ENCODE peak calls at places on chromosomes 6 and 20, in eight cellular contexts. A, Y, P, C, T, N, H and Z are unnamed samples. For H3K79me2 and H3K4me1, the result is how much of the 10 kb centered on the place peaks cover.

GRCh38 chr6:12208190-12208589 is 82.0 kb upstream of the EDN1 start:
- DNase-seq in Y (no peak), N (no peak), H (no peak), P (no peak), C (peak), T (no peak), A (no peak), Z (peak)

GRCh38 chr6:126682440-126682839 is 342.5 kb downstream of the CENPW start:
- DNase-seq in C (peak), P (no peak), H (no peak), Y (no peak), T (no peak), A (no peak), N (no peak), Z (no peak)

GRCh38 chr6:44666324-44666723 is 278.8 kb downstream of the CDC5L start:
- DNase-seq in H (no peak), T (no peak), Y (no peak), C (no peak), A (no peak), N (no peak), P (no peak), Z (no peak)

GRCh38 chr6:42692151-42692911 is 30.1 kb downstream of the PRPH2 start:
- DNase-seq in P (no peak), T (no peak), Y (no peak), C (peak), N (no peak), H (no peak), A (no peak), Z (peak)

GRCh38 chr6:132190097-132190814 is 211.0 kb downstream of the MOXD1 start:
- DNase-seq in H (peak), A (no peak), C (peak), N (no peak), P (no peak), Y (no peak), T (no peak), Z (no peak)

GRCh38 chr6:139290787-139291294 is 957 bp downstream of the TXLNB start:
- DNase-seq in H (peak), Y (peak), T (no peak), A (no peak), P (no peak), C (peak), N (peak), Z (no peak)

GRCh38 chr20:2220298-2220697 is 75.5 kb upstream of the TGM3 start:
- DNase-seq in P (no peak), H (peak), C (no peak), T (no peak), Y (no peak), A (no peak), N (no peak), Z (no peak)

GRCh38 chr6:71879016-71879415 is 7.3 kb upstream of the RIMS1 start:
- DNase-seq in A (no peak), N (no peak), Y (no peak), P (no peak), H (no peak), T (no peak), C (peak), Z (no peak)

GRCh38 chr6:156839591-156840001 is 62.4 kb downstream of the ARID1B start:
- DNase-seq in P (no peak), H (no peak), Y (no peak), T (no peak), C (peak), N (no peak), A (no peak), Z (no peak)

GRCh38 chr6:150001295-150001990 is 23.9 kb downstream of the RAET1L start:
- DNase-seq in A (no peak), N (no peak), T (no peak), C (no peak), P (no peak), Y (no peak), H (no peak), Z (no peak)

GRCh38 chr6:134621858-134622257 is 303.9 kb upstream of the SGK1 start:
- DNase-seq in H (no peak), N (no peak), A (no peak), P (peak), C (peak), Y (no peak), T (no peak), Z (peak)

GRCh38 chr6:23559587-23560343 is 566.2 kb upstream of the NRSN1 start:
- DNase-seq in C (no peak), H (no peak), P (no peak), T (peak), N (no peak), Y (no peak), A (peak), Z (no peak)

GRCh38 chr20:61919675-61920365 is 145.9 kb downstream of the TAF4 start:
- DNase-seq in T (no peak), C (no peak), A (no peak), P (no peak), Y (no peak), H (no peak), N (no peak), Z (no peak)

GRCh38 chr20:63082308-63082938 is 75.7 kb upstream of the BHLHE23 start:
- DNase-seq in P (no peak), N (peak), C (peak), A (peak), T (peak), H (peak), Y (peak), Z (no peak)

DNA sequence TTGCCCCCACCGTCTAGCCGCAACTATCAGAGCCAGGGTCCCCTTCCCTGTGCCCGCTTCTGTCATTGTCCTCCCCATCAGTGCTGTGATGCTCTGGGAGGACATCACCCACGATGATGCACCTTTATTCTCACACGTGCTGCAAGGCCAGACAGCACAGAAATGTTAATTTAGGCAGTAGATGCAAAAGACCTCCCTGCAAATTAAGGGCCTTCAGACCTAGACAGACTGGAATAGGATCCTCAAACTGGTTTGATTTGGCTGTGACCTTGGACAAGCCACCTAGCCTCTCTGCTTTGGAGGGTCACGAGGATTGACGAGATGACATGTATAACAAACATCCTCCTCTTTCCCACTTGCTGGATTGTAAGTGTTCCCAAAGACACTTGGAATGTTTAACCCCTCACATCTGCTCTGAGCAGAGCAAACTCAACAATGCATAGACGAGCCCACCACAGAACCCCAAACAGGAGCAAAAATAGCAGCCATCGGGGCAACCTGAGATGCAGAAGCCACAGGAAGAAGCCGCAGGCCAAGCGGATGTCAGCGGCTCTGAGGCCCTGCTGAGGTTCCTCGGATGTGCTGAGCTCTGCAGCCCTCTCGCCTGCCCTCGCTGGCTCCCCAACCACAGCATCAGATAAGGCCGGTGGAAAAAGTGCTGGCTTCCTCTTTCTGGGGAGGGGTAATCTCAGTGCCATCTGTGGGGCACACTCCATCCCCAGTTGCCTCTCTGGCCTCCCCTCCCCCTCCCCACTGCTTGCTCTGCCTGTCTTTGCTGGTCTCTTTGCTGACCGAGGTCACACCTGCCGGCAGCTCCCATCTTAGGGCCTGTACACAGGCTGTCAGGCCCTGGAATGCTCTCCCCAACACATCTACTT is 35.3 kb downstream of the TOX2 start:
- DNase-seq in C (no peak), H (peak), Y (peak), P (no peak), T (no peak), N (peak), A (no peak), Z (peak)
- H3K79me2 ChIP-seq in C (under half), H (half or more), Y (under half), P (under half), T (under half), N (under half), A (under half), Z (half or more)

GRCh38 chr20:50695144-50695872 is 4.0 kb upstream of the RIPOR3 start:
- DNase-seq in H (no peak), N (no peak), A (no peak), P (no peak), Y (no peak), C (peak), T (no peak), Z (no peak)
- H2AFZ ChIP-seq in H (no peak), N (no peak), A (no peak), P (no peak), Y (no peak), C (peak), T (no peak), Z (no peak)

GRCh38 chr6:109373762-109374161 is 8.5 kb downstream of the CD164 start:
- DNase-seq in H (no peak), A (no peak), P (no peak), Y (no peak), T (no peak), C (peak), N (no peak), Z (no peak)
- H3K4me1 ChIP-seq in H (under half), A (under half), P (under half), Y (under half), T (under half), C (under half), N (under half), Z (under half)

GRCh38 chr6:28134716-28135115 is 7.0 kb upstream of the ZKSCAN8 start:
- DNase-seq in N (no peak), H (no peak), Y (no peak), T (no peak), C (no peak), P (no peak), A (no peak), Z (no peak)
- H3K79me2 ChIP-seq in N (half or more), H (half or more), Y (half or more), T (under half), C (half or more), P (under half), A (half or more), Z (under half)

GRCh38 chr6:34391023-34391485 is 1.4 kb downstream of the NUDT3 start:
- DNase-seq in N (no peak), A (peak), C (peak), T (peak), Y (peak), P (no peak), H (no peak), Z (peak)
- H2AFZ ChIP-seq in N (peak), A (peak), C (peak), T (no peak), Y (peak), P (peak), H (no peak), Z (peak)